ENCODE peak calls at places on chromosomes 3 and 15, in five cellular contexts. P, L, O, Q and I are unnamed samples.

GRCh38 chr3:39362177-39362576 is 21.0 kb upstream of the SLC25A38 start:
- DNase-seq in Q (no peak), P (no peak), L (no peak), O (no peak), I (no peak)

GRCh38 chr15:25250011-25250596 is 188.7 kb downstream of the UBE3A start:
- DNase-seq in O (no peak), Q (no peak), L (no peak), P (no peak), I (no peak)

GRCh38 chr3:184814214-184814613 is 2.2 kb downstream of the VPS8 start:
- DNase-seq in P (no peak), L (no peak), O (no peak), Q (no peak), I (no peak)

GRCh38 chr15:74376226-74376625 is 8.8 kb upstream of the CYP11A1 start:
- DNase-seq in Q (no peak), P (no peak), O (no peak), L (no peak), I (no peak)

GRCh38 chr3:146019508-146019907 is 141.5 kb downstream of the PLOD2 start:
- DNase-seq in L (no peak), O (no peak), P (no peak), Q (no peak), I (no peak)

GRCh38 chr15:29765898-29766537 is 56.2 kb downstream of the TJP1 start:
- DNase-seq in Q (no peak), L (no peak), O (no peak), P (no peak), I (no peak)

GRCh38 chr15:85615930-85616329 is 178.8 kb downstream of the KLHL25 start:
- DNase-seq in P (no peak), L (peak), O (no peak), Q (peak), I (no peak)

GRCh38 chr3:127574880-127575878 is 15.4 kb downstream of the TPRA1 start:
- DNase-seq in L (peak), Q (peak), P (peak), O (peak), I (peak)

GRCh38 chr3:38137615-38138346 is 680 bp upstream of the MYD88 start:
- DNase-seq in Q (no peak), L (peak), O (peak), P (peak), I (peak)

GRCh38 chr3:76432396-76432795 is 607.5 kb upstream of the ROBO2 start:
- DNase-seq in L (no peak), P (no peak), O (no peak), Q (no peak), I (no peak)

GRCh38 chr3:66297260-66297863 is 76.6 kb downstream of the SLC25A26 start:
- DNase-seq in P (no peak), L (no peak), Q (no peak), O (no peak), I (no peak)

GRCh38 chr3:156554515-156554841 is 439 bp downstream of the SSR3 start:
- DNase-seq in Q (no peak), L (no peak), O (no peak), P (no peak), I (no peak)

GRCh38 chr3:48684480-48685143 is 1.1 kb downstream of the NCKIPSD start:
- DNase-seq in L (peak), O (no peak), P (no peak), Q (no peak), I (no peak)

GRCh38 chr3:121574449-121574848 is 6.7 kb downstream of the ARGFX start:
- DNase-seq in Q (no peak), P (no peak), O (no peak), L (peak), I (no peak)

GRCh38 chr3:64916937-64917336 is 229.1 kb upstream of the ADAMTS9 start:
- DNase-seq in O (no peak), Q (no peak), L (no peak), P (no peak), I (no peak)

GRCh38 chr3:16243706-16244490 is 20.8 kb downstream of the DPH3 start:
- DNase-seq in Q (no peak), P (no peak), L (no peak), O (no peak), I (peak)

GRCh38 chr3:194877311-194878119 is 191.8 kb downstream of the FAM43A start:
- DNase-seq in Q (no peak), P (no peak), L (no peak), O (no peak), I (no peak)

GRCh38 chr3:11603628-11604027 is 40.1 kb downstream of the VGLL4 start:
- DNase-seq in Q (no peak), P (no peak), O (no peak), L (no peak), I (no peak)

GRCh38 chr3:126151562-126152302 is 28.7 kb downstream of the ALDH1L1 start:
- DNase-seq in Q (no peak), L (no peak), O (no peak), P (no peak), I (no peak)

GRCh38 chr3:8793242-8793641 is 23.8 kb upstream of the OXTR start:
- DNase-seq in Q (no peak), L (no peak), O (no peak), P (no peak), I (peak)